ENCODE peak calls at places on chromosomes 11 and 22, in nine cellular contexts. E, O, Y, F, I, G, S, Q and T are unnamed samples.

GRCh38 chr11:15896026-15896425 is 460.3 kb downstream of the SOX6 start:
- DNase-seq in E (no peak), O (no peak), Y (no peak), F (no peak), I (no peak), G (no peak), S (no peak), Q (no peak), T (no peak)

GRCh38 chr22:30183861-30184278 is 62.7 kb downstream of the LIF start:
- DNase-seq in E (no peak), O (no peak), Y (no peak), F (no peak), I (peak; percentile 85), G (peak; percentile 78), S (no peak), Q (no peak), T (peak; percentile 81)

GRCh38 chr11:63888170-63889086 is 28.5 kb downstream of the RCOR2 start:
- DNase-seq in E (peak; percentile 75), O (peak; percentile 61), Y (peak; percentile 52), F (peak; percentile 63), I (peak; percentile 76), G (peak; percentile 82), S (peak; percentile 77), Q (peak; percentile 48), T (peak; percentile 70)

GRCh38 chr11:102225689-102226562 is 91.4 kb upstream of the BIRC3 start:
- DNase-seq in E (no peak), O (no peak), Y (peak; percentile 93), F (no peak), I (peak; percentile 98), G (no peak), S (peak; percentile 76), Q (no peak), T (peak; percentile 97)

GRCh38 chr11:105937331-105937730 is 84.7 kb downstream of the MSANTD4 start:
- DNase-seq in E (no peak), O (no peak), Y (peak; percentile 50), F (no peak), I (peak; percentile 42), G (no peak), S (peak; percentile 72), Q (no peak), T (peak; percentile 81)

GRCh38 chr11:34342008-34342533 is 15.7 kb downstream of the ABTB2 start:
- DNase-seq in E (no peak), O (no peak), Y (no peak), F (peak; percentile 22), I (peak; percentile 76), G (no peak), S (no peak), Q (peak; percentile 87), T (no peak)

GRCh38 chr11:122081073-122081472 is 34.9 kb downstream of the BLID start:
- DNase-seq in E (no peak), O (no peak), Y (no peak), F (no peak), I (no peak), G (no peak), S (no peak), Q (no peak), T (no peak)

GRCh38 chr22:25404556-25404922 is 159.9 kb upstream of the GRK3 start:
- DNase-seq in E (peak; percentile 72), O (no peak), Y (no peak), F (no peak), I (no peak), G (no peak), S (no peak), Q (no peak), T (no peak)

GRCh38 chr22:19716041-19716828 is 1.9 kb downstream of the SEPTIN5 start:
- DNase-seq in E (no peak), O (no peak), Y (no peak), F (no peak), I (no peak), G (no peak), S (no peak), Q (no peak), T (no peak)

GRCh38 chr11:1670928-1671371 is 26.0 kb upstream of the KRTAP5-6 start:
- DNase-seq in E (no peak), O (no peak), Y (no peak), F (no peak), I (no peak), G (no peak), S (no peak), Q (no peak), T (no peak)

GRCh38 chr11:45644981-45645889 is 20.2 kb downstream of the CHST1 start:
- DNase-seq in E (peak; percentile 21), O (no peak), Y (no peak), F (no peak), I (no peak), G (no peak), S (no peak), Q (no peak), T (no peak)

GRCh38 chr11:116864531-116864930 is 27.1 kb upstream of the APOA1 start:
- DNase-seq in E (no peak), O (no peak), Y (no peak), F (no peak), I (peak; percentile 56), G (no peak), S (peak; percentile 40), Q (no peak), T (no peak)

GRCh38 chr11:81104051-81104450 is 1629.6 kb downstream of the FAM181B start:
- DNase-seq in E (no peak), O (no peak), Y (no peak), F (no peak), I (no peak), G (no peak), S (no peak), Q (no peak), T (no peak)

GRCh38 chr22:24434472-24435322 is 7.3 kb downstream of the ADORA2A start:
- DNase-seq in E (peak; percentile 48), O (peak; percentile 72), Y (no peak), F (no peak), I (no peak), G (peak; percentile 96), S (no peak), Q (no peak), T (peak; percentile 41)

GRCh38 chr11:10375280-10376048 is 70.6 kb downstream of the ADM start:
- DNase-seq in E (no peak), O (no peak), Y (peak; percentile 65), F (no peak), I (peak; percentile 99), G (no peak), S (peak; percentile 92), Q (no peak), T (peak; percentile 88)

GRCh38 chr11:125724125-125724524 is 22.0 kb upstream of the PATE1 start:
- DNase-seq in E (no peak), O (no peak), Y (peak; percentile 32), F (no peak), I (peak; percentile 41), G (peak; percentile 42), S (peak; percentile 27), Q (no peak), T (peak; percentile 47)

GRCh38 chr11:125874556-125875124 is 12.8 kb upstream of the HYLS1 start:
- DNase-seq in E (no peak), O (peak; percentile 36), Y (peak; percentile 84), F (peak; percentile 76), I (peak; percentile 74), G (peak; percentile 53), S (peak; percentile 39), Q (peak; percentile 64), T (peak; percentile 67)

GRCh38 chr22:17102297-17102667 is 17.5 kb downstream of the IL17RA start:
- DNase-seq in E (no peak), O (no peak), Y (no peak), F (no peak), I (no peak), G (peak; percentile 43), S (no peak), Q (no peak), T (no peak)

GRCh38 chr22:20438066-20438677 is 547 bp upstream of the SCARF2 start:
- DNase-seq in E (peak; percentile 66), O (no peak), Y (peak; percentile 75), F (no peak), I (peak; percentile 56), G (no peak), S (no peak), Q (no peak), T (peak; percentile 61)